ENCODE peak calls at places on chromosomes 7 and 10, in eight cellular contexts. One of them, this sample, is unnamed.

GRCh38 chr10:20891338-20891714 is 5.8 kb downstream of the NEBL start:
- DNase-seq in 8988T: no peak
- DNase-seq in SW 1271: no peak
- DNase-seq in stomach: no peak
- DNase-seq in CD4-positive, alpha-beta memory T cell: no peak
- DNase-seq in GM23338: no peak
- DNase-seq in left colon: no peak
- DNase-seq in cardiac fibroblast: peak
- DNase-seq in this sample: no peak

GRCh38 chr10:132415255-132415654 is 18.3 kb downstream of the PWWP2B start:
- DNase-seq in SW 1271: no peak
- DNase-seq in left colon: no peak
- DNase-seq in GM23338: no peak
- DNase-seq in stomach: no peak
- DNase-seq in cardiac fibroblast: no peak
- DNase-seq in CD4-positive, alpha-beta memory T cell: no peak
- DNase-seq in 8988T: no peak
- DNase-seq in this sample: no peak

GRCh38 chr7:130490888-130491771 is 755 bp upstream of the MEST start:
- DNase-seq in SW 1271: no peak
- DNase-seq in GM23338: peak
- DNase-seq in CD4-positive, alpha-beta memory T cell: no peak
- DNase-seq in left colon: peak
- DNase-seq in 8988T: no peak
- DNase-seq in stomach: peak
- DNase-seq in cardiac fibroblast: peak
- DNase-seq in this sample: no peak

GRCh38 chr10:75408911-75409885 is 7.6 kb upstream of the ZNF503 start:
- DNase-seq in SW 1271: no peak
- DNase-seq in stomach: peak
- DNase-seq in CD4-positive, alpha-beta memory T cell: no peak
- DNase-seq in cardiac fibroblast: peak
- DNase-seq in left colon: peak
- DNase-seq in GM23338: peak
- DNase-seq in 8988T: peak
- DNase-seq in this sample: peak

GRCh38 chr10:107899075-107899474 is 734.6 kb upstream of the SORCS1 start:
- DNase-seq in GM23338: peak
- DNase-seq in 8988T: no peak
- DNase-seq in left colon: no peak
- DNase-seq in cardiac fibroblast: no peak
- DNase-seq in stomach: no peak
- DNase-seq in CD4-positive, alpha-beta memory T cell: no peak
- DNase-seq in SW 1271: no peak
- DNase-seq in this sample: no peak

GRCh38 chr7:25032774-25033743 is 53.1 kb upstream of the OSBPL3 start:
- DNase-seq in stomach: no peak
- DNase-seq in cardiac fibroblast: no peak
- DNase-seq in left colon: no peak
- DNase-seq in CD4-positive, alpha-beta memory T cell: no peak
- DNase-seq in GM23338: no peak
- DNase-seq in 8988T: no peak
- DNase-seq in SW 1271: no peak
- DNase-seq in this sample: no peak

GRCh38 chr10:112307631-112308502 is 24.7 kb downstream of the TECTB start:
- DNase-seq in left colon: peak
- DNase-seq in GM23338: peak
- DNase-seq in SW 1271: no peak
- DNase-seq in cardiac fibroblast: peak
- DNase-seq in CD4-positive, alpha-beta memory T cell: peak
- DNase-seq in 8988T: peak
- DNase-seq in stomach: peak
- DNase-seq in this sample: peak

GRCh38 chr10:99374526-99374925 is 45.4 kb downstream of the CNNM1 start:
- DNase-seq in stomach: no peak
- DNase-seq in GM23338: no peak
- DNase-seq in cardiac fibroblast: peak
- DNase-seq in CD4-positive, alpha-beta memory T cell: no peak
- DNase-seq in 8988T: no peak
- DNase-seq in left colon: no peak
- DNase-seq in SW 1271: no peak
- DNase-seq in this sample: no peak

GRCh38 chr7:27608776-27609495 is 53.7 kb downstream of the HIBADH start:
- DNase-seq in CD4-positive, alpha-beta memory T cell: no peak
- DNase-seq in 8988T: no peak
- DNase-seq in GM23338: no peak
- DNase-seq in left colon: no peak
- DNase-seq in cardiac fibroblast: peak
- DNase-seq in stomach: no peak
- DNase-seq in SW 1271: no peak
- DNase-seq in this sample: no peak

GRCh38 chr7:92748509-92748908 is 87.9 kb downstream of the CDK6 start:
- DNase-seq in left colon: no peak
- DNase-seq in 8988T: no peak
- DNase-seq in CD4-positive, alpha-beta memory T cell: no peak
- DNase-seq in GM23338: no peak
- DNase-seq in stomach: no peak
- DNase-seq in cardiac fibroblast: no peak
- DNase-seq in SW 1271: no peak
- DNase-seq in this sample: no peak

GRCh38 chr10:78964952-78965633 is 103.7 kb upstream of the ZMIZ1 start:
- DNase-seq in cardiac fibroblast: peak
- DNase-seq in CD4-positive, alpha-beta memory T cell: no peak
- DNase-seq in left colon: no peak
- DNase-seq in 8988T: peak
- DNase-seq in GM23338: peak
- DNase-seq in SW 1271: peak
- DNase-seq in stomach: peak
- DNase-seq in this sample: peak

GRCh38 chr7:18504965-18505364 is 9.4 kb downstream of the HDAC9 start:
- DNase-seq in SW 1271: no peak
- DNase-seq in stomach: no peak
- DNase-seq in GM23338: no peak
- DNase-seq in 8988T: no peak
- DNase-seq in left colon: no peak
- DNase-seq in CD4-positive, alpha-beta memory T cell: no peak
- DNase-seq in cardiac fibroblast: no peak
- DNase-seq in this sample: no peak

GRCh38 chr7:91043924-91044660 is 220.1 kb upstream of the FZD1 start:
- DNase-seq in 8988T: no peak
- DNase-seq in cardiac fibroblast: no peak
- DNase-seq in left colon: no peak
- DNase-seq in CD4-positive, alpha-beta memory T cell: no peak
- DNase-seq in stomach: no peak
- DNase-seq in GM23338: peak
- DNase-seq in SW 1271: no peak
- DNase-seq in this sample: no peak